ENCODE peak calls at places on chromosome 9, in seven cellular contexts. K, G, A, Y, J, F and W are unnamed samples. For H3K4me1, the result is how much of the 10 kb centered on the place peaks cover.

GRCh38 chr9:6224393-6225154 is 9.0 kb downstream of the IL33 start:
- DNase-seq in K (no peak), G (no peak), A (no peak), Y (no peak), J (no peak), F (peak), W (no peak)

GRCh38 chr9:2158729-2159128 is 143.6 kb downstream of the SMARCA2 start:
- DNase-seq in K (no peak), G (no peak), A (no peak), Y (no peak), J (no peak), F (peak), W (no peak)

GRCh38 chr9:2824564-2824963 is 19.3 kb downstream of the PUM3 start:
- DNase-seq in K (peak), G (no peak), A (no peak), Y (no peak), J (no peak), F (no peak), W (no peak)

GRCh38 chr9:91948061-91948422 is 2.0 kb downstream of the ROR2 start:
- DNase-seq in K (no peak), G (peak), A (no peak), Y (no peak), J (no peak), F (peak), W (no peak)

GRCh38 chr9:115254781-115255180 is 136.8 kb upstream of the TNC start:
- DNase-seq in K (no peak), G (no peak), A (no peak), Y (no peak), J (no peak), F (no peak), W (no peak)

GRCh38 chr9:104745852-104746251 is 1.6 kb upstream of the NIPSNAP3A start:
- DNase-seq in K (no peak), G (no peak), A (no peak), Y (no peak), J (no peak), F (no peak), W (no peak)

GRCh38 chr9:70590264-70590646 is 175.8 kb upstream of the KLF9 start:
- DNase-seq in K (no peak), G (no peak), A (no peak), Y (no peak), J (no peak), F (no peak), W (no peak)

GRCh38 chr9:130728721-130729120 is 35.1 kb downstream of the EXOSC2 start:
- DNase-seq in K (no peak), G (no peak), A (no peak), Y (no peak), J (no peak), F (peak), W (no peak)

GRCh38 chr9:21994526-21994995 is at the start of gene CDKN2B-AS1:
- DNase-seq in K (peak), G (peak), A (no peak), Y (no peak), J (peak), F (peak), W (no peak)

GRCh38 chr9:127966416-127967150 is 14.2 kb downstream of the EEIG1 start:
- DNase-seq in K (no peak), G (no peak), A (no peak), Y (no peak), J (no peak), F (no peak), W (no peak)

GRCh38 chr9:37200572-37201005 is 80.2 kb downstream of the ZCCHC7 start:
- DNase-seq in K (no peak), G (no peak), A (no peak), Y (no peak), J (no peak), F (peak), W (no peak)

GRCh38 chr9:87135074-87135473 is 187.8 kb upstream of the GAS1 start:
- DNase-seq in K (no peak), G (no peak), A (no peak), Y (no peak), J (no peak), F (no peak), W (no peak)

GRCh38 chr9:113646946-113647914 is 183.7 kb downstream of the RGS3 start:
- DNase-seq in K (no peak), G (no peak), A (no peak), Y (no peak), J (no peak), F (no peak), W (no peak)

GRCh38 chr9:128636024-128636390 is 20.6 kb downstream of the DYNC2I2 start:
- DNase-seq in K (peak), G (peak), A (no peak), Y (peak), J (peak), F (peak), W (no peak)

GRCh38 chr9:31119882-31120481 is 1264.5 kb upstream of the ACO1 start:
- DNase-seq in K (peak), G (no peak), A (peak), Y (no peak), J (peak), F (peak), W (peak)

GRCh38 chr9:112029921-112030444 is 133.4 kb downstream of the UGCG start:
- DNase-seq in K (no peak), G (no peak), A (no peak), Y (peak), J (peak), F (no peak), W (peak)

GRCh38 chr9:36092509-36093215 is 43.9 kb upstream of the GLIPR2 start:
- DNase-seq in K (no peak), G (no peak), A (peak), Y (no peak), J (no peak), F (no peak), W (peak)

GRCh38 chr9:38394419-38394818 is 1.9 kb downstream of the ALDH1B1 start:
- DNase-seq in K (no peak), G (no peak), A (no peak), Y (no peak), J (no peak), F (no peak), W (no peak)

GRCh38 chr9:87518702-87519335 is 21.2 kb downstream of the DAPK1 start:
- DNase-seq in K (peak), G (peak), A (no peak), Y (no peak), J (no peak), F (peak), W (no peak)

GRCh38 chr9:124392855-124393460 is 22.3 kb downstream of the PSMB7 start:
- DNase-seq in K (no peak), G (no peak), A (no peak), Y (peak), J (peak), F (peak), W (no peak)

GRCh38 chr9:9670454-9670853 is 942.3 kb downstream of the PTPRD start:
- DNase-seq in K (no peak), G (no peak), A (no peak), Y (no peak), J (no peak), F (no peak), W (no peak)

GRCh38 chr9:9679433-9679832 is 933.4 kb downstream of the PTPRD start:
- DNase-seq in K (no peak), G (no peak), A (no peak), Y (no peak), J (no peak), F (no peak), W (no peak)

DNA sequence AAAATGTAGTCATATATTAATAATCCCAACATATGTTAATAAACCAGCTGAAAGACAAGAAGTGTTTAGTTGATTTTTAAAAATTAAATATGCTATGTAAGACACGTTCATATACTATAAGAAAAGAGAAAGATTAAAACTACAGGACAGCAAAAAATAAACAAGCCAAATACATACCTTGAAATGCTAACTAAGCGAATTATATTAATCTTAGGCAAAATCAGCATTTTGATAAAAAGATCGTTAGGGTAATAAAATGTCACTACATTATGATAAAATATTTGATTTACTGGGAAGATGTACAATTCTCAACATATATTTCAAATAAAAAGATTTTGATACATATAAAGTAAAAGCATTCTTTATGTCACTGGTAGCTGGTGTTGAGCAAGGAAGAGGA is 938.3 kb downstream of the PTPRD start:
- DNase-seq in K (no peak), G (no peak), A (no peak), Y (no peak), J (no peak), F (no peak), W (no peak)
- H3K4me1 ChIP-seq in K (under half), G (under half), A (under half), Y (under half), J (under half), F (under half), W (under half)

DNA sequence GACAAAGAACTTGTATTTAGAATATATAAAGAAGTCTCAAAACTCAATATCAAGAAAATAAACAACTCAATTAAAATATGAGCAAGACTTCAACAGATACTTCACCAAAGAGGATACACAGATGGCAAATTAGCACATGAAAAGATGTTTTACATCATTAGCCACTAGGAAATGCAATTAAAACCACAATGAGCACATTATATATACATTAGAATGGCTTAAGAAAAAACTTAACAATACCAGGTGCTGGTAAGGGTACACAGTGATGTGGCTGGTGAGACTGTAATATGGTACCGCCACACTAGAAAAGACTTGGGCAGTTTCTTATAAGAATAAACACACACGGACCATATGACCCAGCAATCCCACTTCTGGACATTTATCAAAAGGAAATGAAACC is 27.7 kb downstream of the SEMA4D start:
- DNase-seq in K (no peak), G (no peak), A (no peak), Y (no peak), J (no peak), F (no peak), W (peak)
- H3K4me1 ChIP-seq in K (under half), G (under half), A (half or more), Y (under half), J (under half), F (under half), W (half or more)

GRCh38 chr9:137665697-137666504 is 47.1 kb downstream of the EHMT1 start:
- DNase-seq in K (peak), G (peak), A (no peak), Y (no peak), J (no peak), F (no peak), W (no peak)
- H3K4me1 ChIP-seq in K (half or more), G (under half), A (under half), Y (under half), J (under half), F (under half), W (under half)

GRCh38 chr9:123319541-123320339 is 36.3 kb upstream of the CRB2 start:
- DNase-seq in K (no peak), G (no peak), A (no peak), Y (no peak), J (no peak), F (no peak), W (no peak)
- H3K4me1 ChIP-seq in K (under half), G (under half), A (under half), Y (under half), J (under half), F (under half), W (under half)

DNA sequence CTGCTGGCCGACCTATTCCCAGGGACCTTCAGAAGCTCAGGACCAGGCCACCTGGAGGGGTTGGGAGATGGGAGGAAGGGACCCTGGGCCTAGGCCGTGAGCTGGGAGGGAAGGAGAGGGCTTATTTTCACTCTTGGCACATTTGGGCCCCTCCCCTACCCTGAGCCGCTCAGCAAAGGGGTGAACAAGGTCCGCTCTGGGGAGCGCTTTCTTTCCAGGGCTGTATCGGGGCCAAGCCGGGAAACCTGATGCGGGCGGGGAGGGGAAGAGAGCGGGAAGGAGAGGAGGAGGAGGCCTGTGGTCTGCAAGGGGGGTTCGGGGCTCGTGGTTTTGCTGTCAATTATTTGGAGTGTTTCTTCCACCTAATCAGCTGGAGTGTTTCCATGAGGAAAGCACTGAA is 62.7 kb upstream of the RXRA start:
- DNase-seq in K (no peak), G (no peak), A (no peak), Y (no peak), J (no peak), F (peak), W (no peak)
- H3K4me1 ChIP-seq in K (under half), G (under half), A (under half), Y (under half), J (under half), F (under half), W (under half)

GRCh38 chr9:89994988-89995613 is 390.3 kb downstream of the GADD45G start:
- DNase-seq in K (peak), G (no peak), A (no peak), Y (no peak), J (no peak), F (no peak), W (no peak)

GRCh38 chr9:89988458-89988857 is 383.6 kb downstream of the GADD45G start:
- DNase-seq in K (no peak), G (no peak), A (no peak), Y (no peak), J (no peak), F (no peak), W (no peak)

GRCh38 chr9:89992326-89993208 is 387.8 kb downstream of the GADD45G start:
- DNase-seq in K (peak), G (peak), A (no peak), Y (no peak), J (no peak), F (no peak), W (no peak)

GRCh38 chr9:89993678-89994630 is 389.1 kb downstream of the GADD45G start:
- DNase-seq in K (peak), G (no peak), A (no peak), Y (peak), J (no peak), F (peak), W (no peak)

GRCh38 chr9:89991204-89991790 is 386.5 kb downstream of the GADD45G start:
- DNase-seq in K (no peak), G (no peak), A (no peak), Y (no peak), J (no peak), F (no peak), W (no peak)
- H3K4me1 ChIP-seq in K (under half), G (under half), A (under half), Y (under half), J (under half), F (under half), W (under half)

DNA sequence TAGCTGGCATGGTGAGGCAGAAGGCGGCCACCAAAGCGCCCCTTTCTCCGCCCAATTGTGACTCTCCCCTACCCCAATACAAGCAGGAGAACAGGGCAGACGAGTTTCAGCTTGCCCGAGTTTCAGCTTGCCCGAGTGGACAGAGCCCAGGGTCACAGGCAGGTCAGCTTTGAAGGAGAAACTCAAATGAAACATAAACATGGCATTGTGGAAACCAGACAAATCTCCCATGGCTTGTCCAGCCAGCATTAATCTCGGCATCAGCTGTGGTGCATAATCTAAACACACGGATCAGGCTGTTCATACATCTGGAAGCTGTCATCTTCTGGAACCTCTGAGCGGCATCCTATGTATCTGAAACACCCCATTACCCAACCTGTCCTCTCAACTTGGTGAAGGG is 16.9 kb downstream of the PTCH1 start:
- DNase-seq in K (no peak), G (no peak), A (no peak), Y (no peak), J (peak), F (no peak), W (no peak)
- H3K4me1 ChIP-seq in K (under half), G (under half), A (half or more), Y (under half), J (under half), F (under half), W (under half)